ENCODE peak calls at places on chromosomes 5 and 9, in seven cellular contexts. H, X, P, L, K, D and M are unnamed samples.
A peak's percentile ranks its signal among the peaks of the same experiment; 100 is the strongest.

GRCh38 chr5:133065482-133065881 is 13.7 kb downstream of the HSPA4 start:
- DNase-seq in D (no peak), H (no peak), P (no peak), X (no peak), K (no peak), L (no peak), M (no peak)

GRCh38 chr5:164235176-164235914 is 729.9 kb downstream of the MAT2B start:
- DNase-seq in K (peak; percentile 2), X (peak; percentile 90), H (no peak), L (no peak), D (no peak), P (no peak), M (no peak)

GRCh38 chr9:79661926-79662552 is 90.3 kb downstream of the TLE4 start:
- DNase-seq in X (no peak), L (no peak), D (no peak), H (peak; percentile 11), P (no peak), K (no peak), M (no peak)

GRCh38 chr5:980941-981340 is 27.7 kb upstream of the NKD2 start:
- DNase-seq in K (no peak), D (no peak), P (no peak), X (no peak), L (no peak), H (no peak), M (no peak)

GRCh38 chr5:81140942-81141341 is 92.2 kb upstream of the CKMT2 start:
- DNase-seq in L (peak; percentile 1), P (no peak), H (peak; percentile 48), K (peak; percentile 26), D (no peak), X (peak; percentile 50), M (no peak)

GRCh38 chr5:135138116-135138850 is 104.3 kb upstream of the PITX1 start:
- DNase-seq in H (no peak), P (no peak), X (no peak), L (no peak), D (no peak), K (peak; percentile 55), M (no peak)

GRCh38 chr5:148386041-148386440 is 2.3 kb downstream of the FBXO38 start:
- DNase-seq in L (no peak), K (peak; percentile 24), X (no peak), D (no peak), H (no peak), P (no peak), M (no peak)

GRCh38 chr5:81207009-81207408 is 26.1 kb upstream of the CKMT2 start:
- DNase-seq in P (no peak), K (no peak), X (peak; percentile 16), L (no peak), D (no peak), H (no peak), M (no peak)

GRCh38 chr5:147098233-147098790 is 136.5 kb upstream of the STK32A start:
- DNase-seq in H (peak; percentile 53), L (peak; percentile 12), P (no peak), X (peak; percentile 64), D (no peak), K (peak; percentile 74), M (peak; percentile 20)

GRCh38 chr9:18726546-18726945 is 252.6 kb downstream of the ADAMTSL1 start:
- DNase-seq in P (no peak), X (no peak), L (no peak), D (no peak), H (no peak), K (peak; percentile 33), M (no peak)